ENCODE peak calls at places on chromosomes 3 and 15, in six cellular contexts. U is neural progenitor cell, I is tibial nerve, D is WERI-Rb-1, F is astrocyte, Q is psoas muscle. R is an unnamed sample. For H3K27me3, the result is how much of the 10 kb centered on the place peaks cover.

GRCh38 chr3:71317749-71318458 is 265.6 kb downstream of the FOXP1 start:
- DNase-seq in Q (no peak), U (no peak), F (peak), D (no peak), I (no peak), R (no peak)

GRCh38 chr3:74139648-74140047 is 474.8 kb downstream of the CNTN3 start:
- DNase-seq in D (peak), U (peak), Q (no peak), F (no peak), I (no peak), R (no peak)

GRCh38 chr3:29426302-29427226 is 145.7 kb downstream of the RBMS3 start:
- DNase-seq in F (no peak), U (no peak), D (no peak), I (no peak), Q (no peak), R (no peak)

GRCh38 chr3:132723551-132723950 is 1.3 kb upstream of the NPHP3 start:
- DNase-seq in U (no peak), D (no peak), I (no peak), Q (no peak), F (no peak), R (no peak)

GRCh38 chr3:8554725-8555621 is 53.4 kb downstream of the LMCD1 start:
- DNase-seq in I (no peak), D (no peak), F (peak), U (peak), Q (peak), R (no peak)

GRCh38 chr3:172040976-172041963 is 1.9 kb downstream of the FNDC3B start:
- DNase-seq in Q (no peak), D (no peak), U (peak), F (peak), I (no peak), R (peak)

GRCh38 chr3:135621184-135621931 is 344.2 kb upstream of the PPP2R3A start:
- DNase-seq in D (no peak), I (no peak), F (no peak), U (no peak), Q (no peak), R (no peak)

GRCh38 chr3:50396502-50396901 is 37.2 kb upstream of the TMEM115 start:
- DNase-seq in Q (no peak), F (no peak), D (no peak), U (no peak), I (no peak), R (no peak)

GRCh38 chr3:66425566-66425965 is 75.3 kb downstream of the LRIG1 start:
- DNase-seq in D (no peak), I (no peak), U (no peak), Q (no peak), F (no peak), R (no peak)

GRCh38 chr15:74396445-74397238 is 29.2 kb upstream of the CYP11A1 start:
- DNase-seq in U (no peak), Q (no peak), D (no peak), F (peak), I (no peak), R (no peak)

GRCh38 chr15:59701880-59702279 is 12.8 kb upstream of the BNIP2 start:
- DNase-seq in D (peak), F (no peak), Q (no peak), I (no peak), U (no peak), R (no peak)

GRCh38 chr15:59996498-59997041 is 7.5 kb upstream of the FOXB1 start:
- DNase-seq in D (no peak), Q (no peak), U (no peak), F (no peak), I (no peak), R (no peak)

GRCh38 chr15:37135225-37135624 is 34.9 kb upstream of the MEIS2 start:
- DNase-seq in Q (no peak), F (no peak), U (peak), I (no peak), D (peak), R (no peak)

GRCh38 chr3:183613366-183614293 is 21.8 kb upstream of the KLHL24 start:
- DNase-seq in Q (no peak), F (no peak), I (no peak), U (no peak), D (no peak), R (no peak)

GRCh38 chr3:190359813-190360212 is 28.1 kb upstream of the CLDN16 start:
- DNase-seq in I (no peak), D (no peak), U (peak), Q (no peak), F (no peak), R (no peak)

GRCh38 chr15:48888209-48888608 is 10.3 kb downstream of the EID1 start:
- DNase-seq in Q (no peak), I (no peak), F (no peak), U (no peak), D (no peak), R (no peak)

DNA sequence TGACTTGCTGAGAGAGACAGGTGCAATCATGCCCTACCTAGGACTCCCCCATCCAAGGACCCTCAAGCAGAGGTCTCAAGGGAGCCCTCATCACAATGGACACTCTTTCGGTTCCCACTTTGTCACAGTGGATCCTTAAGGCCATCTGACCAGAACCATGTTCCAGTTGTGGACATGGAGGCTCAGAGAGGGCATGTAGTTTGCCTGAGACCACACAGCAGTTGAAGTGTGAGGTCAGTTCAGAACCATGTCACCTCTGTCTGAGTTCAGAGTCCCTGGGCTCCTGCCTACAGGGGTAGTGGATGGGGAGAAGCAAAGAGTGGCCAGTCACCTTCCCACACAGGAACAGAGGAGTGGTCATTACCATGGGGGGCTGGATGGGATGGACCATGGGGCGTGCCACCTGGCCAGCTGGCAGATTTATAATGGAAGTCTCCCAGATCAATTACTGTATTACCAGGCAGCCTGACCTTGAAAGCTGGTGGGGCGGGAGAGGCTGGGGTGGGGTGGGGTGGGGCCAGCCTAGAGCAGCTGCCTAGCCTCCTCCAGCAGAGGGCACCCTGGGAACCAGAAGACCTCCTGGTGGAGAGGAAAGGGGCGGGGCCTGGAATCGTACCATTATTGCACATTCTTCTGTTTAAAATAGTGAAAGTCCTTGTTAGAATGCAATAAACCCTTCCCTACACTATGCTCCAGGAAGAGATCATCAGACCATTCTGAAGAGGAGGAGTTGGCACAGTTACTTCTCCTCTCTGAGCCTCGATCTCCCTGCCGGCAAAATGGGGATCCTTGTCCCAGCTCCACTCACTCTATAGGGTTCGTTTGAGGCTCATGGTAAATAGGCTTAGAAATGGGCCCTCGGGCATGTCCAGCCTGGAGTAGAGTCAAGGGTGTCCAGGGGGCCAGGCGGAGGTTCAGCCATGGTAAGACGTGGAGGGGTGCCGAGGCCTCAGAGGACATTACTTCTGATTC is 26.9 kb upstream of the LINGO1 start:
- DNase-seq in I (no peak), U (peak), D (peak), Q (no peak), F (peak), R (peak)
- H3K27me3 ChIP-seq in I (under half), U (under half), D (under half), Q (under half), F (under half), R (under half)

GRCh38 chr3:198113219-198114053 is 153.4 kb downstream of the LMLN start:
- DNase-seq in Q (peak), D (peak), F (no peak), I (no peak), U (peak), R (no peak)
- H3K27me3 ChIP-seq in Q (under half), D (under half), F (under half), I (half or more), U (half or more), R (under half)

GRCh38 chr3:104873331-104873730 is 493.4 kb upstream of the ALCAM start:
- DNase-seq in D (no peak), F (peak), U (no peak), Q (no peak), I (no peak), R (no peak)
- H3K27me3 ChIP-seq in D (under half), F (under half), U (under half), Q (under half), I (under half), R (under half)

DNA sequence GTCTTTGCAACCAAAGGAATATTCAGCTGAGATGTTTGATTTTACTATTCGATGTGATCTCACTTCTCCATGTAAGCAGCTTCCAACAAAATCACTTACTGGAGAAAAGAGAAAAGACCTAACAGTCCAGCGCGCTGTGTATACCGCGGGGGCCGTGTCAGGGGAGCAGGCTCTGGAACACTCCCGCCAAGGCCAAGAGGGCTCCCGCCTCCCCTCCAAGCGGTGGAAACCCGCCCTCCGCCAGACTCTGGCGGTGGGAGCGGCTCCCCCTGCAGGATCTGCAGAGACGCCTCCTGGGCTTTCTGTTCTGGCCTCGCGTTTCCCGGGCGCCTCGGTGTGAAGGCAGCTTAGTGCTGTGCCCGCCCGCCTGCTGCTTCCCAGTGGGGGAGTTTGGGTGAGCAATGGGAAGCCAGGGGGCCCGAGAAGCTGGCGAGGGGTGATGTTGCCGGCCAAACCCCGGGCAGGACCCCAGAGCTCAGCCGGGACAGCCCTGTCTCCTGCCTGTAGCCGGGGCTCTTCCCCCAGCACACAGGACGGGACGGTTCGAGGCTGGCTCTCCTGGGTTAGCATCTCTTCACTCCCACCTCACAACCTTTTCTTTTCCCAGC is 36.3 kb downstream of the CHST14 start:
- DNase-seq in D (peak), U (peak), I (peak), F (peak), Q (peak), R (peak)
- H3K27me3 ChIP-seq in D (under half), U (half or more), I (under half), F (under half), Q (under half), R (under half)

DNA sequence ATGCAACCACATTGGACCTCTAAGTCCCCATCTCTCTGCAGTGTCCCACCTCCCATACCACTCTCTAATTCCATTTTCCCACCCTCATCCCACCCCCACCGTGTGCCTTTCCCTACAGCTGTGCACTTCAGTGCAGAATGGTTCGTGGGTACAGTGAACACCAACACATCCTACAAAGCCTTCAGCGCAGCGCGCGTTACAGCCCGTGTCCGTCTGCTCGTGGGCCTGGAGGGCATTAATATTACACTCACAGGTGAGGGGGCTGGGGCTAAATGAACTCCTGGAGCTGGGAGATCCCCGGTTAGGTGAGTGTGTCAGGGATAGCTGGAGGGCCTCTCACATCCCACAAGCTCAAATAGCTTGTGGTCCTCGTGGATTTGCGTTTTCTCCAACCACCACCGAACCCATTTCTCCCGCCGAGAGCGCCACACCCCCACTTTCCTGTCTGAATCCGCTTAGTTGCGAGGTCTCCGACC is 1.9 kb downstream of the DUOXA2 start:
- DNase-seq in D (no peak), I (no peak), F (no peak), Q (no peak), U (no peak), R (no peak)
- H3K27me3 ChIP-seq in D (under half), I (half or more), F (half or more), Q (under half), U (half or more), R (under half)

GRCh38 chr3:5002174-5002870 is 23.1 kb downstream of the BHLHE40 start:
- DNase-seq in I (no peak), Q (no peak), U (no peak), F (no peak), D (no peak), R (no peak)

GRCh38 chr3:5006755-5007202 is 27.5 kb downstream of the BHLHE40 start:
- DNase-seq in U (no peak), D (peak), I (no peak), Q (no peak), F (no peak), R (no peak)

GRCh38 chr3:5005367-5005766 is 26.1 kb downstream of the BHLHE40 start:
- DNase-seq in Q (no peak), F (no peak), I (no peak), D (no peak), U (no peak), R (no peak)

GRCh38 chr3:5002871-5003247 is 23.6 kb downstream of the BHLHE40 start:
- DNase-seq in U (no peak), I (no peak), F (no peak), D (no peak), Q (no peak), R (no peak)

DNA sequence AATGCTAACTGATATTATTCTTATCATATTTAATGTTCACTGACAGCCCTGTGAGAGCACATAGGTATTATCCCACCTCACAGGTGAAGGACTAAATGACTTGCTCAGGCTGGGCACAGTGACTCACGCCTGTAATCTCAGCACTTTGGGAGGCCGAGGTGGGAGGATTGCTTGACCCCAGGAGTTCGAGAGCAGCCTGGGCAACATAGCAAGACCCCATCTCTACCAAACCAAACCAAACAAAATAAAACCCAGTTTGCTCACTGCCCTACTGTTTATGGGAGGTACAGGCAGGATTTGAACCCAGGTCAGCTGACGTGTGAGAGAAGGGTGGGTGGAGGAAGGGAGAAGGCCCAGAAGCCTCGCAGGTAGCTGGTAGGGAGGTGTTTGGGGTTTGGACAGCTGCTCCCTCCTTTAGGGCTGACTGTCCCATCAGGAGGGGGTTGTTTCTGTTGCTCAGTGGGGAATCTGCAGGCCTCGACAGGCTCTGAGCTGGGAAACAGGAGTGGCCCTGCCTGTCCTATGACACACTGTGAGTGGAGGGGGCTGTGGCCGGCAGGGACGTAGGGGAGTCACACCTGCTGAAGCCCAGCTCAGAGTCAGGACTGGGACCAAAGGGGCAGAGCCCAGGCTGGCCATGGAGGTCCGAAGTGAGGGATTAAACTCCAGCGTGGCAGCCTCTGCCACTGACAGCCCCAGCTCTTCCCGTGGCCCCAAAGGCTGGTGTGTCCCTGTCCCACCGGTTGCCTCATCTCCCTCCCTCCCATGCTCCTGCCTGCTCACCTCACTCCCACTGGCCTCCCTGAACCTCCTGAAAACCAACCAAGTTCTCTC is 25.3 kb downstream of the BHLHE40 start:
- DNase-seq in U (no peak), D (no peak), I (no peak), Q (no peak), F (no peak), R (no peak)
- H3K27me3 ChIP-seq in U (under half), D (under half), I (under half), Q (under half), F (under half), R (under half)

DNA sequence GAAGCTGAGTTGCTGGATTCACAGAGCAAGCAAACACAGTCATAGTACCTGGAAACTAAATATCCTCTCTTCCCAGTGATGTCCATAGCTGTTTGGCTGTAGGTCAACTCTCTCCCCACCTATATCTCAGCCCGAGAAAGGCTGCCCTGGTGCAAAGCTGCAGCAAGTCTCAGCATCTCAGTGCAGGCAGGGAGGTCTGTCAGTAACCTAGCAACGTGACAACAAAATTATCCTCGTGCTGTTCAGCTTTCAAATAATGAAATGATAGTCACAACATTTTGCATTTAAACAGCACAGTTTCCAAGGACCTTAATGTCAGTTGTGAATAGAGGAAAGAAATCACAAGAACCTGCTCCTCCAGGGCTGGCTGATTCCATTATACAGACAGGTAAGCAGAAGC is 83.6 kb downstream of the CHST2 start:
- DNase-seq in U (no peak), I (no peak), D (no peak), F (no peak), Q (no peak), R (no peak)
- H3K27me3 ChIP-seq in U (under half), I (under half), D (under half), F (under half), Q (under half), R (under half)

GRCh38 chr3:13021141-13021933 is 51.9 kb downstream of the IQSEC1 start:
- DNase-seq in I (no peak), Q (peak), F (no peak), U (no peak), D (peak), R (no peak)

GRCh38 chr3:13020159-13020558 is 53.1 kb downstream of the IQSEC1 start:
- DNase-seq in F (no peak), Q (no peak), U (no peak), D (no peak), I (no peak), R (no peak)

GRCh38 chr3:13022348-13023250 is 50.6 kb downstream of the IQSEC1 start:
- DNase-seq in U (peak), F (peak), I (peak), D (peak), Q (peak), R (no peak)

GRCh38 chr3:13023251-13024055 is 49.8 kb downstream of the IQSEC1 start:
- DNase-seq in U (no peak), Q (peak), I (no peak), F (no peak), D (peak), R (no peak)

GRCh38 chr3:13021934-13022265 is 51.3 kb downstream of the IQSEC1 start:
- DNase-seq in U (no peak), I (no peak), Q (no peak), F (no peak), D (no peak), R (no peak)
- H3K27me3 ChIP-seq in U (under half), I (under half), Q (under half), F (under half), D (under half), R (under half)

DNA sequence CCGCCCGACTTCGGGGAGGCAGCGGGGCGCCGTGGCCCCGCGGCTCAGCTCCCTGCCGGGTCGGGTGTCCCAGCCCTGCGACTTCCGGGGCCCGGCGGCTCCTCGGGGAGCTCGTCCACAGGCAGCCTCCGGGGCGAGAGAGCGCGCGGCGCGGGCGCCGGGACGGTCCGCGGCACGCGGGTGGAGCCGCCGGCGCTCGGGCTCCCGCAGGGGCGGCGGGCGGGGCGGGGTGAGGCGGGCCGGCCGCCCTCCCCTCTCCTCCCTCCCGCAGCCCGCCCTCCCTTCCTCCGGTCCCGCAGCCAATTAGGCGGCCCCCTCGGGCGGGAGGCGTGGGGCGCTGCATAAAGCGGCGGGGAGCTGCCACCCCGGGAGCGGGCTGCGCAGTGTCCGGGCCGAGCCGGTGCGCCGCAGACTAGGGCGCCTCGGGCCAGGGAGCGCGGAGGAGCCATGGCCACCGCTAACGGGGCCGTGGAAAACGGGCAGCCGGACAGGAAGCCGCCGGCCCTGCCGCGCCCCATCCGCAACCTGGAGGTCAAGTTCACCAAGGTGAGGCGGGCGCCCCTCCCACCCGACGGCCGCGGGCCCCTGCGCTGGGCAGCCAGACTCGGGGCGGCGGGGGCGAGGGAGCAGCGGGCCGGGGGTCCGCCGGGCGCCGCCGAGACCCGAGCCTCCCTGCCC is at the start of gene ALDH1A3:
- DNase-seq in D (peak), U (peak), Q (peak), I (peak), F (peak), R (peak)
- H3K27me3 ChIP-seq in D (under half), U (half or more), Q (under half), I (under half), F (under half), R (under half)

GRCh38 chr3:147419062-147419701 is 10.0 kb downstream of the ZIC1 start:
- DNase-seq in U (peak), D (peak), Q (peak), F (peak), I (no peak), R (no peak)
- H3K27me3 ChIP-seq in U (half or more), D (under half), Q (under half), F (under half), I (half or more), R (under half)

R was measured in prostate gland.